ENCODE peak calls at places on chromosomes 7 and 10, in eight cellular contexts. B, I, V, E, Q, N, A and X are unnamed samples.

GRCh38 chr7:36034020-36034419 is 119.0 kb upstream of the EEPD1 start:
- DNase-seq in B (no peak), I (no peak), V (no peak), E (no peak), Q (no peak), N (no peak), A (no peak), X (no peak)

GRCh38 chr7:48078470-48078869 is 10.6 kb upstream of the UPP1 start:
- DNase-seq in B (no peak), I (no peak), V (no peak), E (no peak), Q (no peak), N (no peak), A (no peak), X (no peak)

GRCh38 chr7:29341156-29341555 is 146.6 kb downstream of the CHN2 start:
- DNase-seq in B (no peak), I (no peak), V (no peak), E (no peak), Q (no peak), N (no peak), A (no peak), X (no peak)

GRCh38 chr10:22737587-22737986 is 23.2 kb upstream of the PIP4K2A start:
- DNase-seq in B (no peak), I (no peak), V (peak; percentile 37), E (no peak), Q (no peak), N (no peak), A (no peak), X (no peak)

GRCh38 chr10:20674870-20675385 is 222.2 kb downstream of the NEBL start:
- DNase-seq in B (no peak), I (no peak), V (no peak), E (no peak), Q (no peak), N (no peak), A (no peak), X (no peak)

GRCh38 chr10:82572686-82573226 is 697.8 kb downstream of the NRG3 start:
- DNase-seq in B (no peak), I (no peak), V (no peak), E (no peak), Q (no peak), N (no peak), A (no peak), X (no peak)

GRCh38 chr7:6510476-6511133 is 40.7 kb downstream of the GRID2IP start:
- DNase-seq in B (no peak), I (no peak), V (no peak), E (no peak), Q (no peak), N (no peak), A (no peak), X (no peak)

GRCh38 chr7:37007319-37007718 is 283.0 kb upstream of the AOAH start:
- DNase-seq in B (no peak), I (no peak), V (no peak), E (no peak), Q (no peak), N (no peak), A (no peak), X (no peak)

GRCh38 chr7:92135100-92135429 is 788 bp upstream of the CYP51A1 start:
- DNase-seq in B (no peak), I (no peak), V (no peak), E (no peak), Q (no peak), N (peak; percentile 26), A (peak; percentile 13), X (no peak)

DNA sequence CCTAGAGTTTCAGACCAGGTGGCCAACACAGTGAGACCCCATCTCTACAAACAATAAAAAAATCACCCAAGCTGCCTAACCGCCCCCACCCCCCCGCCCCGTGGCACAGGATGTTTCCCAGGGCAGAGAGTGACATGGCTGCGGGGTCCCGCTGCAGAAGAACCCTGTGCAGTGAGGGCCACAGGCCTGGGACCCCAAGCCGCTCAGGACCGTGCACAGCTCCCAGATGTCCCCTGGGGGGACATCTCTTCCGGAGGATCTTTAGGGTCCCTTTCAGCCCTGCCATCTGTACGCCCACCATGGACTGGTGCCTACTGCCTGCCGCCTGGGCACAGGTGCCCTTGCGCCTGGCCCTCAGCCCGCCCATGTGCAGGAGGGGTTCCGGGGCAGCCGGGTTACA is 373.6 kb downstream of the DNAJB6 start:
- DNase-seq in B (peak; percentile 35), I (no peak), V (no peak), E (no peak), Q (no peak), N (no peak), A (no peak), X (no peak)
- H3K9me3 ChIP-seq in B (no peaks in the 10 kb centered on the region), I (peaks cover 83% of the 10 kb centered on the region), V (no peaks in the 10 kb centered on the region), E (no peaks in the 10 kb centered on the region), Q (no peaks in the 10 kb centered on the region), N (no peaks in the 10 kb centered on the region), A (no peaks in the 10 kb centered on the region), X (no peaks in the 10 kb centered on the region)

GRCh38 chr10:13453896-13454295 is 74.9 kb downstream of the BEND7 start:
- DNase-seq in B (no peak), I (no peak), V (no peak), E (no peak), Q (no peak), N (no peak), A (no peak), X (no peak)

GRCh38 chr10:13450078-13450477 is 78.7 kb downstream of the BEND7 start:
- DNase-seq in B (no peak), I (no peak), V (no peak), E (no peak), Q (no peak), N (no peak), A (no peak), X (no peak)

GRCh38 chr10:13449296-13449695 is 79.5 kb downstream of the BEND7 start:
- DNase-seq in B (no peak), I (no peak), V (no peak), E (no peak), Q (no peak), N (no peak), A (no peak), X (no peak)

GRCh38 chr10:13448216-13448615 is 80.6 kb downstream of the BEND7 start:
- DNase-seq in B (no peak), I (no peak), V (no peak), E (no peak), Q (no peak), N (no peak), A (no peak), X (no peak)
- H3K9me3 ChIP-seq in B (no peaks in the 10 kb centered on the region), I (no peaks in the 10 kb centered on the region), V (no peaks in the 10 kb centered on the region), E (no peaks in the 10 kb centered on the region), Q (no peaks in the 10 kb centered on the region), N (no peaks in the 10 kb centered on the region), A (no peaks in the 10 kb centered on the region), X (no peaks in the 10 kb centered on the region)

GRCh38 chr7:155639958-155640520 is 4.4 kb upstream of the RBM33 start:
- DNase-seq in B (no peak), I (no peak), V (no peak), E (no peak), Q (no peak), N (no peak), A (no peak), X (no peak)

GRCh38 chr7:155640629-155641028 is 3.8 kb upstream of the RBM33 start:
- DNase-seq in B (no peak), I (no peak), V (no peak), E (no peak), Q (no peak), N (no peak), A (no peak), X (no peak)

GRCh38 chr7:155638366-155638765 is 6.1 kb upstream of the RBM33 start:
- DNase-seq in B (no peak), I (no peak), V (no peak), E (no peak), Q (no peak), N (no peak), A (no peak), X (no peak)

GRCh38 chr7:155635817-155636216 is 8.6 kb upstream of the RBM33 start:
- DNase-seq in B (no peak), I (no peak), V (no peak), E (no peak), Q (no peak), N (no peak), A (no peak), X (no peak)

DNA sequence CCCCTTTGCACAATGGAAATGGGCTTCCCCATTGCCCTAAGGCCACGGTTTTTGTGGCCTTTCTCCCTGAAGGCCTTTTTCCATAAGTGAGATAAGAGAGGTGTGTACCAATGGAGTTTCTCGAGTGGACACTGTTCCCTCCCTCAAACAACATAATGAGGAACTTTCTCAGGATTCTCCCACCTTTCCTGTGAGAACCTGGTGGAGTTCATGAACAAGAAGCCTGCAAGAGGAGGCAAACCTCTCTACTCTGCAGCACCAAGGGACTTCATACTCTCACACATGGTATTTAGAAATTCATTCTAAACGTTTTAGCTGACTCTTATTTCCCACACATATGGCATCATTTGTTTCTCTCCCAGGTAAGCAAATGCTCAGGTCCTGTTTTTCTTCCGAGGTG is 7.3 kb upstream of the RBM33 start:
- DNase-seq in B (no peak), I (no peak), V (no peak), E (no peak), Q (no peak), N (no peak), A (no peak), X (no peak)
- H3K9me3 ChIP-seq in B (peaks cover 22% of the 10 kb centered on the region), I (peaks cover 18% of the 10 kb centered on the region), V (no peaks in the 10 kb centered on the region), E (peaks cover 14% of the 10 kb centered on the region), Q (peaks cover 26% of the 10 kb centered on the region), N (no peaks in the 10 kb centered on the region), A (peaks cover 3% of the 10 kb centered on the region), X (peaks cover 8% of the 10 kb centered on the region)

GRCh38 chr7:57398548-57398947 is 51.4 kb upstream of the ZNF716 start:
- DNase-seq in B (peak; percentile 49), I (no peak), V (no peak), E (peak; percentile 51), Q (no peak), N (no peak), A (no peak), X (no peak)

GRCh38 chr7:57400531-57401155 is 49.3 kb upstream of the ZNF716 start:
- DNase-seq in B (peak; percentile 27), I (no peak), V (no peak), E (peak; percentile 54), Q (no peak), N (no peak), A (no peak), X (no peak)

GRCh38 chr7:57403601-57404342 is 46.2 kb upstream of the ZNF716 start:
- DNase-seq in B (peak; percentile 76), I (no peak), V (peak; percentile 80), E (peak; percentile 60), Q (peak; percentile 72), N (peak; percentile 61), A (no peak), X (no peak)

GRCh38 chr7:57399972-57400371 is 50.0 kb upstream of the ZNF716 start:
- DNase-seq in B (peak; percentile 41), I (no peak), V (no peak), E (peak; percentile 51), Q (no peak), N (no peak), A (no peak), X (no peak)

DNA sequence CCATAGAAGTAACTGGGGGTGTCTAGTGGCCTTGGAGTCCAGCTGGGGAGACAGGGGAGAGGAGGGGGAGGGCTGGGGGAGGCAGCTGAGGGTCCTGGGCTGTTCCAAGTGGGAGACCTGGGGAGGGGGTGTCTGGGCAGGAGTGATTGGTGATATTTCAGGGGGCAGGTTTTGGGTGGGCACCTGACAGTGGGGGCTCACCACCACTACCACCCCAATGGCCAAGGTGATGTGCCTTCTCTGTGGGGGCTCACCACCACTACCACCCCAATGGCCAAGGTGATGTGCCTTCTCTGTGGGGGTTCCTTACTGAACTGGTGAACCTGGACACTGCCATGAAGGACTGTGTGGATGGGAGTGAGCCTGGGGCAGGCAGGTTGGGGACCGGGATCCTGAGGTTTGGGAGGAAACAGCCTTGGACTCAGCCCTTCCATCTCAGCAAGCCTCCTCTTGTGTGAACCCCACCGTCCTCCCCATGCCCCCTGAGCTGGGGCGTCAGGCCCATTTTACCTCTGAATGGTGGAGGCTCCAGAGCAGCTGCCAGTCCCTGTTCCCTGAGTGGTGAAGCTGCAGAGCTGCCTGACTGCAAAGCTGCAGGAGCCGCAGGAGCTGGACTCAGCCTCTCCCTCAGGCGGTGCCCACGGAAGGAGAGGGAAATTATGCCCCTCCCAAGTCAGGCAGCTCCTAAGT is 50.6 kb upstream of the ZNF716 start:
- DNase-seq in B (peak; percentile 50), I (no peak), V (no peak), E (peak; percentile 37), Q (no peak), N (no peak), A (no peak), X (no peak)
- H3K9me3 ChIP-seq in B (peaks cover 87% of the 10 kb centered on the region), I (peaks cover 49% of the 10 kb centered on the region), V (no peaks in the 10 kb centered on the region), E (peaks cover 4% of the 10 kb centered on the region), Q (peaks cover 19% of the 10 kb centered on the region), N (no peaks in the 10 kb centered on the region), A (no peaks in the 10 kb centered on the region), X (no peaks in the 10 kb centered on the region)